ENCODE peak calls at places on chromosomes 16 and 17, in six cellular contexts. S, X, I, K, O and C are unnamed samples.
A peak's percentile ranks its signal among the peaks of the same experiment; 100 is the strongest.

GRCh38 chr17:81427446-81428120 is 32.3 kb downstream of the BAHCC1 start:
- DNase-seq in O (no peak), S (no peak), K (no peak), X (no peak), I (no peak), C (no peak)

GRCh38 chr17:11244781-11245180 is 3.8 kb downstream of the SHISA6 start:
- DNase-seq in S (no peak), O (no peak), X (no peak), I (no peak), K (no peak), C (no peak)

GRCh38 chr16:57753448-57754353 is 18.1 kb downstream of the KATNB1 start:
- DNase-seq in I (no peak), S (no peak), X (no peak), O (no peak), K (no peak), C (no peak)

GRCh38 chr17:55492951-55493350 is 18.3 kb downstream of the SMIM36 start:
- DNase-seq in K (no peak), O (no peak), I (no peak), S (no peak), X (no peak), C (no peak)

GRCh38 chr17:69142473-69142802 is 743 bp upstream of the ABCA6 start:
- DNase-seq in K (peak; percentile 37), O (peak; percentile 91), X (no peak), S (no peak), I (no peak), C (no peak)

GRCh38 chr17:9676742-9677387 is 31.5 kb downstream of the USP43 start:
- DNase-seq in O (no peak), X (peak; percentile 1), K (no peak), S (no peak), I (peak; percentile 83), C (no peak)

GRCh38 chr16:72530434-72530833 is 358.5 kb upstream of the PMFBP1 start:
- DNase-seq in O (peak; percentile 47), S (peak; percentile 10), X (no peak), I (peak; percentile 70), K (no peak), C (peak; percentile 8)

GRCh38 chr16:55035956-55036355 is 105.3 kb downstream of the IRX5 start:
- DNase-seq in I (no peak), X (no peak), S (no peak), K (no peak), O (peak; percentile 9), C (no peak)

GRCh38 chr17:33942414-33942813 is 312.7 kb upstream of the CCL2 start:
- DNase-seq in S (no peak), I (no peak), K (no peak), X (no peak), O (no peak), C (no peak)

GRCh38 chr17:16943541-16944333 is 28.2 kb downstream of the TNFRSF13B start:
- DNase-seq in S (no peak), O (no peak), I (no peak), K (no peak), X (no peak), C (no peak)

GRCh38 chr17:49509588-49509917 is 14.5 kb downstream of the NGFR start:
- DNase-seq in I (no peak), O (no peak), X (no peak), K (no peak), S (no peak), C (no peak)

GRCh38 chr17:41544497-41544896 is 16.4 kb upstream of the KRT19 start:
- DNase-seq in S (no peak), K (no peak), I (no peak), O (no peak), X (no peak), C (no peak)

GRCh38 chr16:19963306-19963705 is 78.7 kb upstream of the GPRC5B start:
- DNase-seq in S (no peak), X (no peak), I (no peak), O (no peak), K (no peak), C (no peak)

GRCh38 chr16:69501956-69502457 is 63.8 kb upstream of the NFAT5 start:
- DNase-seq in S (peak; percentile 37), K (no peak), O (no peak), X (no peak), I (peak; percentile 17), C (no peak)

GRCh38 chr17:50181155-50181554 is 15.3 kb downstream of the SGCA start:
- DNase-seq in K (no peak), O (no peak), X (no peak), S (no peak), I (no peak), C (no peak)

GRCh38 chr17:19652595-19652994 is 4.0 kb downstream of the ALDH3A2 start:
- DNase-seq in I (no peak), K (no peak), S (no peak), O (peak; percentile 41), X (no peak), C (no peak)

GRCh38 chr16:78577597-78577996 is 478.1 kb downstream of the WWOX start:
- DNase-seq in O (no peak), K (no peak), X (no peak), S (no peak), I (no peak), C (no peak)

GRCh38 chr17:8966926-8967325 is 1.4 kb upstream of the PIK3R5 start:
- DNase-seq in I (no peak), S (no peak), K (no peak), X (no peak), O (no peak), C (peak; percentile 87)

GRCh38 chr16:55496509-55497145 is 12.2 kb upstream of the LPCAT2 start:
- DNase-seq in S (no peak), K (no peak), X (no peak), O (no peak), I (no peak), C (no peak)

GRCh38 chr17:77793146-77793887 is 165.2 kb upstream of the TNRC6C start:
- DNase-seq in O (no peak), S (no peak), X (no peak), K (no peak), I (no peak), C (no peak)

GRCh38 chr17:37824534-37825485 is 80.0 kb upstream of the HNF1B start:
- DNase-seq in X (no peak), S (no peak), I (peak; percentile 86), K (peak; percentile 47), O (peak; percentile 68), C (peak; percentile 75)

GRCh38 chr17:46035112-46035818 is 36.2 kb downstream of the STH start:
- DNase-seq in I (peak; percentile 70), S (peak; percentile 53), K (no peak), O (no peak), X (no peak), C (no peak)

GRCh38 chr17:63694229-63694973 is 5.5 kb downstream of the LIMD2 start:
- DNase-seq in X (no peak), I (no peak), S (no peak), O (no peak), K (no peak), C (no peak)

GRCh38 chr17:77086433-77087010 is 54.2 kb upstream of the SEC14L1 start:
- DNase-seq in X (peak; percentile 91), I (peak; percentile 80), K (no peak), O (peak; percentile 93), S (peak; percentile 77), C (peak; percentile 67)

GRCh38 chr16:1073566-1074378 is 1.2 kb downstream of the SSTR5 start:
- DNase-seq in I (no peak), X (no peak), S (no peak), O (no peak), K (no peak), C (no peak)

GRCh38 chr17:2853722-2854580 is 57.7 kb downstream of the RAP1GAP2 start:
- DNase-seq in I (peak; percentile 6), O (peak; percentile 15), S (peak; percentile 38), K (no peak), X (no peak), C (no peak)